ENCODE peak calls at places on chromosomes 2 and 18, in five cellular contexts. One of them, this sample, is unnamed.

GRCh38 chr2:9191044-9191481 is 15.5 kb upstream of the ASAP2 start:
- DNase-seq in HCT116: no peak
- DNase-seq in neural progenitor cell: peak
- DNase-seq in GM23248: peak
- DNase-seq in OCI-LY7: no peak
- DNase-seq in this sample: peak

GRCh38 chr2:88087763-88088162 is 20.1 kb downstream of the SMYD1 start:
- DNase-seq in GM23248: no peak
- DNase-seq in HCT116: no peak
- DNase-seq in neural progenitor cell: no peak
- DNase-seq in OCI-LY7: no peak
- DNase-seq in this sample: no peak

GRCh38 chr18:39751161-39751560 is 2185.6 kb upstream of the CELF4 start:
- DNase-seq in OCI-LY7: no peak
- DNase-seq in neural progenitor cell: no peak
- DNase-seq in GM23248: peak
- DNase-seq in HCT116: no peak
- DNase-seq in this sample: no peak

GRCh38 chr2:199216253-199216652 is 241.5 kb downstream of the SATB2 start:
- DNase-seq in neural progenitor cell: no peak
- DNase-seq in GM23248: no peak
- DNase-seq in HCT116: no peak
- DNase-seq in OCI-LY7: peak
- DNase-seq in this sample: no peak

GRCh38 chr2:3127279-3127690 is 250.3 kb downstream of the EIPR1 start:
- DNase-seq in HCT116: no peak
- DNase-seq in neural progenitor cell: no peak
- DNase-seq in GM23248: no peak
- DNase-seq in OCI-LY7: peak
- DNase-seq in this sample: peak

GRCh38 chr18:27094621-27095020 is 90.5 kb downstream of the CHST9 start:
- DNase-seq in OCI-LY7: no peak
- DNase-seq in HCT116: no peak
- DNase-seq in GM23248: no peak
- DNase-seq in neural progenitor cell: no peak
- DNase-seq in this sample: no peak

GRCh38 chr18:78492813-78493371 is 486.7 kb upstream of the SALL3 start:
- DNase-seq in GM23248: no peak
- DNase-seq in neural progenitor cell: no peak
- DNase-seq in HCT116: no peak
- DNase-seq in OCI-LY7: no peak
- DNase-seq in this sample: no peak

GRCh38 chr2:13046557-13047165 is 329.9 kb downstream of the TRIB2 start:
- DNase-seq in OCI-LY7: peak
- DNase-seq in neural progenitor cell: no peak
- DNase-seq in GM23248: peak
- DNase-seq in HCT116: peak
- DNase-seq in this sample: no peak

GRCh38 chr2:94979406-94980375 is 45.8 kb upstream of the MAL start:
- DNase-seq in neural progenitor cell: no peak
- DNase-seq in GM23248: no peak
- DNase-seq in HCT116: no peak
- DNase-seq in OCI-LY7: no peak
- DNase-seq in this sample: no peak

GRCh38 chr18:52387246-52387645 is 47.2 kb downstream of the DCC start:
- DNase-seq in OCI-LY7: no peak
- DNase-seq in GM23248: no peak
- DNase-seq in HCT116: no peak
- DNase-seq in neural progenitor cell: no peak
- DNase-seq in this sample: no peak

GRCh38 chr2:201798252-201798918 is 8.0 kb upstream of the CDK15 start:
- DNase-seq in GM23248: peak
- DNase-seq in OCI-LY7: no peak
- DNase-seq in neural progenitor cell: no peak
- DNase-seq in HCT116: no peak
- DNase-seq in this sample: no peak

GRCh38 chr2:223642496-223642895 is 40.3 kb upstream of the SCG2 start:
- DNase-seq in OCI-LY7: no peak
- DNase-seq in neural progenitor cell: no peak
- DNase-seq in HCT116: no peak
- DNase-seq in GM23248: peak
- DNase-seq in this sample: no peak

GRCh38 chr2:42086500-42086953 is 38.7 kb downstream of the PKDCC start:
- DNase-seq in HCT116: peak
- DNase-seq in neural progenitor cell: peak
- DNase-seq in OCI-LY7: peak
- DNase-seq in GM23248: peak
- DNase-seq in this sample: peak

GRCh38 chr2:215396595-215397313 is 39.1 kb downstream of the FN1 start:
- DNase-seq in OCI-LY7: no peak
- DNase-seq in GM23248: peak
- DNase-seq in HCT116: no peak
- DNase-seq in neural progenitor cell: no peak
- DNase-seq in this sample: no peak

GRCh38 chr2:55590810-55591440 is 26.5 kb downstream of the PPP4R3B start:
- DNase-seq in HCT116: peak
- DNase-seq in neural progenitor cell: no peak
- DNase-seq in OCI-LY7: no peak
- DNase-seq in GM23248: peak
- DNase-seq in this sample: no peak

GRCh38 chr18:36139251-36139650 is 9.6 kb downstream of the ELP2 start:
- DNase-seq in GM23248: no peak
- DNase-seq in HCT116: no peak
- DNase-seq in neural progenitor cell: no peak
- DNase-seq in OCI-LY7: no peak
- DNase-seq in this sample: no peak

GRCh38 chr2:71534201-71534600 is 80.8 kb downstream of the DYSF start:
- DNase-seq in neural progenitor cell: no peak
- DNase-seq in OCI-LY7: no peak
- DNase-seq in HCT116: no peak
- DNase-seq in GM23248: no peak
- DNase-seq in this sample: no peak

GRCh38 chr2:117957616-117958015 is 56.3 kb downstream of the CCDC93 start:
- DNase-seq in neural progenitor cell: no peak
- DNase-seq in HCT116: no peak
- DNase-seq in GM23248: no peak
- DNase-seq in OCI-LY7: no peak
- DNase-seq in this sample: no peak

GRCh38 chr2:166117491-166117890 is 10.3 kb downstream of the SCN1A start:
- DNase-seq in OCI-LY7: no peak
- DNase-seq in GM23248: peak
- DNase-seq in HCT116: no peak
- DNase-seq in neural progenitor cell: no peak
- DNase-seq in this sample: no peak

GRCh38 chr2:881204-881918 is 69.3 kb upstream of the SNTG2 start:
- DNase-seq in OCI-LY7: no peak
- DNase-seq in HCT116: no peak
- DNase-seq in GM23248: peak
- DNase-seq in neural progenitor cell: no peak
- DNase-seq in this sample: no peak

GRCh38 chr18:48761582-48761981 is 189.2 kb downstream of the SMAD7 start:
- DNase-seq in GM23248: no peak
- DNase-seq in neural progenitor cell: no peak
- DNase-seq in HCT116: no peak
- DNase-seq in OCI-LY7: no peak
- DNase-seq in this sample: no peak

GRCh38 chr2:162926501-162926900 is 87.9 kb upstream of the KCNH7 start:
- DNase-seq in HCT116: peak
- DNase-seq in OCI-LY7: no peak
- DNase-seq in GM23248: peak
- DNase-seq in neural progenitor cell: no peak
- DNase-seq in this sample: no peak

GRCh38 chr2:127523269-127523930 is 2.9 kb downstream of the IWS1 start:
- DNase-seq in neural progenitor cell: no peak
- DNase-seq in OCI-LY7: no peak
- DNase-seq in GM23248: no peak
- DNase-seq in HCT116: no peak
- DNase-seq in this sample: no peak

GRCh38 chr2:240439698-240440151 is 4.3 kb downstream of the GPC1 start:
- DNase-seq in GM23248: no peak
- DNase-seq in neural progenitor cell: no peak
- DNase-seq in HCT116: no peak
- DNase-seq in OCI-LY7: no peak
- DNase-seq in this sample: no peak

GRCh38 chr2:162787616-162788015 is 51.0 kb downstream of the KCNH7 start:
- DNase-seq in OCI-LY7: no peak
- DNase-seq in GM23248: no peak
- DNase-seq in HCT116: no peak
- DNase-seq in neural progenitor cell: no peak
- DNase-seq in this sample: no peak

GRCh38 chr18:9835112-9835755 is 50.5 kb upstream of the TXNDC2 start:
- DNase-seq in neural progenitor cell: no peak
- DNase-seq in GM23248: no peak
- DNase-seq in OCI-LY7: no peak
- DNase-seq in HCT116: no peak
- DNase-seq in this sample: no peak

DNA sequence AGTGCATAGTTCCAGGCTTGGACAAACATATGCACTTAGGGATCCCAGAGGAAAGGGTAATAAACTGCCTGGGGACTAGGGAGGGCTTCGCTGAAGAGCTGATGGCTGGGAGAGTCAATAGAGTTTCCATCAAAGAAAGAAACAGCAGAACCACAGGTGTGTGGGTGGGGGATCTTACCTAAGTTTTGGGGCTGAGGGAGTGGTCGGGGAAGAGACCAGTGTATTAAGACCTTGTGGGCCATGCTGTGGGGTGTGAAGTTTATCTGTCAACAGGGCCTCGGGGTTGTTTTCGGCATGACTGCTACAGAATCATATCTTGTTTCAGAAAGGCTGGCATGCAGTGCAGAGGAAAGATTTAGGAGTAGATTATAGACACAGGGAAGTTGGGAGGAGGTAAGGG is 31.2 kb upstream of the GTF2A1L start:
- DNase-seq in OCI-LY7: no peak
- DNase-seq in GM23248: no peak
- DNase-seq in HCT116: no peak
- DNase-seq in neural progenitor cell: no peak
- DNase-seq in this sample: no peak
- TF ChIP-seq EZH2phosphoT487 in OCI-LY7: no peak
- TF ChIP-seq EZH2phosphoT487 in GM23248: no peak
- TF ChIP-seq EZH2phosphoT487 in HCT116: no peak
- TF ChIP-seq EZH2phosphoT487 in neural progenitor cell: no peak
- TF ChIP-seq EZH2phosphoT487 in this sample: no peak

GRCh38 chr2:70142590-70143313 is 48.1 kb downstream of the C2orf42 start:
- DNase-seq in HCT116: peak
- DNase-seq in OCI-LY7: peak
- DNase-seq in GM23248: peak
- DNase-seq in neural progenitor cell: peak
- DNase-seq in this sample: peak

GRCh38 chr2:70144443-70145167 is 46.2 kb downstream of the C2orf42 start:
- DNase-seq in HCT116: no peak
- DNase-seq in neural progenitor cell: no peak
- DNase-seq in GM23248: no peak
- DNase-seq in OCI-LY7: peak
- DNase-seq in this sample: no peak

GRCh38 chr2:70140978-70141753 is 49.7 kb downstream of the C2orf42 start:
- DNase-seq in OCI-LY7: peak
- DNase-seq in HCT116: peak
- DNase-seq in neural progenitor cell: peak
- DNase-seq in GM23248: peak
- DNase-seq in this sample: peak

GRCh38 chr2:70143314-70144150 is 47.3 kb downstream of the C2orf42 start:
- DNase-seq in OCI-LY7: no peak
- DNase-seq in neural progenitor cell: peak
- DNase-seq in GM23248: peak
- DNase-seq in HCT116: peak
- DNase-seq in this sample: peak

GRCh38 chr2:70141754-70142589 is 48.8 kb downstream of the C2orf42 start:
- DNase-seq in neural progenitor cell: peak
- DNase-seq in GM23248: peak
- DNase-seq in OCI-LY7: peak
- DNase-seq in HCT116: peak
- DNase-seq in this sample: peak
- TF ChIP-seq EZH2phosphoT487 in neural progenitor cell: no peak
- TF ChIP-seq EZH2phosphoT487 in GM23248: no peak
- TF ChIP-seq EZH2phosphoT487 in OCI-LY7: no peak
- TF ChIP-seq EZH2phosphoT487 in HCT116: no peak
- TF ChIP-seq EZH2phosphoT487 in this sample: no peak

DNA sequence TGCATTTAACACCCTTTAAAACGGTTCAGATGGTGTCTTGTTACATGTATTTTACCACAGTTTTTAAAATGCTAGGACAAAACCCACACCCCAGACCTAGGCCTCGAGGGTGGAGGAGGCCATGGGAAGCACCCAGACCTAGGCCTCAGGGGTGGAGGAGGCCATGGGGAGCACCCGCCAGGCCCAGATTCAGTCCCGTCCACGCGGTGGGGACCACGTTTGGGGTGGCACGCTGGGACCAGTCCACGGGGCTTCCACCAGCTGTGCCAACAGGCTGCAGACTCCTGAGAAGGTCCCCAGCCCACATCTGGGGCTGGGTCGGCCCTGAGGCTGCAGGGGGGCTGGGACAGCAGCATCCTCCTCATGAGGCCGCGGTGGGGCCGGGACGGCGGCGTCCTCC is 63.4 kb downstream of the SLC66A2 start:
- DNase-seq in OCI-LY7: no peak
- DNase-seq in neural progenitor cell: no peak
- DNase-seq in HCT116: no peak
- DNase-seq in GM23248: no peak
- DNase-seq in this sample: no peak
- TF ChIP-seq EZH2phosphoT487 in OCI-LY7: no peak
- TF ChIP-seq EZH2phosphoT487 in neural progenitor cell: no peak
- TF ChIP-seq EZH2phosphoT487 in HCT116: no peak
- TF ChIP-seq EZH2phosphoT487 in GM23248: no peak
- TF ChIP-seq EZH2phosphoT487 in this sample: no peak

GRCh38 chr2:167386694-167387093 is 498.4 kb downstream of the XIRP2 start:
- DNase-seq in OCI-LY7: no peak
- DNase-seq in neural progenitor cell: peak
- DNase-seq in GM23248: no peak
- DNase-seq in HCT116: no peak
- DNase-seq in this sample: no peak

GRCh38 chr2:167380555-167380954 is 492.3 kb downstream of the XIRP2 start:
- DNase-seq in GM23248: no peak
- DNase-seq in neural progenitor cell: no peak
- DNase-seq in OCI-LY7: no peak
- DNase-seq in HCT116: no peak
- DNase-seq in this sample: no peak

GRCh38 chr2:167383610-167384194 is 495.4 kb downstream of the XIRP2 start:
- DNase-seq in HCT116: no peak
- DNase-seq in GM23248: no peak
- DNase-seq in OCI-LY7: no peak
- DNase-seq in neural progenitor cell: no peak
- DNase-seq in this sample: no peak

GRCh38 chr2:167380094-167380493 is 491.8 kb downstream of the XIRP2 start:
- DNase-seq in OCI-LY7: no peak
- DNase-seq in GM23248: no peak
- DNase-seq in neural progenitor cell: no peak
- DNase-seq in HCT116: no peak
- DNase-seq in this sample: no peak

DNA sequence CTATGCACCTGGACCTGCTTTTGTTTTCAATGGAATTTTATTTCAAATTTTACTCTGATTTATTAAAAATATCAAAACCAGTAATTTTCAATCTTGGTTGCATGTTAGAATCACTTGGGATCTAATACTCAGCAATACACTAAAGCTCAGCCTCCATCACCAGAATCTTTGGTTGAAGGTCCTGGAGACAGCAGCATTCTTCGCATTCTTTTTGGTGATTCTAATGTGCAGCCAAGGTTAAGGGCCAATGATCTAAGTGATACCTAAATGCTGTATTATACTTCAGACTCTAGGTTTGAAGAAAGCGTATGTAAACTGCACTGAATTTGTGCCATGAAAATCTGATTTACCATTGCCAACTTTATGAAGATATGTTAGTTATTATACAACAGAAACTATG is 493.1 kb downstream of the XIRP2 start:
- DNase-seq in GM23248: no peak
- DNase-seq in HCT116: no peak
- DNase-seq in neural progenitor cell: no peak
- DNase-seq in OCI-LY7: no peak
- DNase-seq in this sample: no peak
- TF ChIP-seq EZH2phosphoT487 in GM23248: no peak
- TF ChIP-seq EZH2phosphoT487 in HCT116: no peak
- TF ChIP-seq EZH2phosphoT487 in neural progenitor cell: no peak
- TF ChIP-seq EZH2phosphoT487 in OCI-LY7: no peak
- TF ChIP-seq EZH2phosphoT487 in this sample: no peak

This sample was measured in SK-N-SH.